ENCODE peak calls at places on chromosome 14, in four cellular contexts. A is IMR-90, U is H9, C is mesendoderm. X is an unnamed sample.

GRCh38 chr14:58128416-58128815 is 23.6 kb downstream of the ARMH4 start:
- DNase-seq in C (no peak), A (no peak), U (no peak), X (no peak)

GRCh38 chr14:100651999-100652508 is 64.8 kb upstream of the BEGAIN start:
- DNase-seq in U (no peak), A (peak), C (no peak), X (no peak)

GRCh38 chr14:69684461-69685183 is 73.2 kb downstream of the SUSD6 start:
- DNase-seq in A (no peak), U (no peak), C (no peak), X (no peak)

GRCh38 chr14:100328495-100329163 is 5.5 kb downstream of the SLC25A47 start:
- DNase-seq in A (no peak), C (no peak), U (no peak), X (no peak)

GRCh38 chr14:47277703-47278102 is 397.7 kb downstream of the MDGA2 start:
- DNase-seq in U (no peak), A (no peak), C (peak), X (no peak)

GRCh38 chr14:78142994-78143393 is 27.2 kb upstream of the NRXN3 start:
- DNase-seq in A (no peak), U (no peak), C (no peak), X (no peak)

GRCh38 chr14:28157887-28158791 is 608.4 kb upstream of the FOXG1 start:
- DNase-seq in A (no peak), C (no peak), U (peak), X (no peak)

GRCh38 chr14:79730911-79731310 is 480.4 kb downstream of the DIO2 start:
- DNase-seq in A (no peak), C (no peak), U (no peak), X (no peak)

GRCh38 chr14:51954657-51955056 is 34.7 kb upstream of the RTRAF start:
- DNase-seq in C (peak), A (no peak), U (no peak), X (no peak)

GRCh38 chr14:67480011-67480410 is 8.5 kb downstream of the TMEM229B start:
- DNase-seq in U (no peak), A (no peak), C (no peak), X (no peak)

GRCh38 chr14:75822522-75823288 is 159.1 kb downstream of the TGFB3 start:
- DNase-seq in A (peak), C (no peak), U (no peak), X (no peak)

GRCh38 chr14:101372494-101372813 is 188.8 kb upstream of the DIO3 start:
- DNase-seq in A (no peak), U (no peak), C (no peak), X (no peak)

GRCh38 chr14:60512952-60513554 is 4.1 kb downstream of the SIX6 start:
- DNase-seq in C (peak), U (peak), A (no peak), X (no peak)

GRCh38 chr14:106848330-106849121 is 1322.1 kb downstream of the TMEM121 start:
- DNase-seq in C (no peak), U (no peak), A (no peak), X (peak)

DNA sequence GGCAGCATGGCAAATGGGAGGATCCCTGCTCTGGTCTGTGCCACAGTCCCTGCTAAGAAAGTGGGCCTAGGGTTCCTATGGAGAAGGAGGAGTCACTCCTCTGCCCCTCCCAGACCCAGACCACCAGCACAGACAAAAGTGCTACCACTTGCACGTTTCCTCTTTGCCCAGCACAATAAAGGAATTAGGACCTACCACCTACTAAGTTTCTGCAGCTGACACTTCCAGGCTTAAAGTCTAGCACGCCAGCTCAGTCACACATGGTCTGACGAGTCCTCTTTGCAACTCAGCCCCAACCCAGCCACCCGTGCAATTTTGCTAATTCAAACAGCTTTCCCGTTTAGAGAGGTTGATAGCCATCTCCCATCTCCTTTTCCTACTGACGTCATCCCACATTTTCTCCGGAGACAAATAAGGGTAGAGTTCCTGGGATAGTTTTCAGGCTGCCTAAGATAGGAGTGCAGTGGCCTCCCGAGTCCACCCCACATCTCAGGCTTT is 66.2 kb upstream of the PTGR2 start:
- DNase-seq in U (peak), A (peak), C (peak), X (peak)
- H3K9ac ChIP-seq in U (no peak), A (peak), C (peak), X (no peak)

DNA sequence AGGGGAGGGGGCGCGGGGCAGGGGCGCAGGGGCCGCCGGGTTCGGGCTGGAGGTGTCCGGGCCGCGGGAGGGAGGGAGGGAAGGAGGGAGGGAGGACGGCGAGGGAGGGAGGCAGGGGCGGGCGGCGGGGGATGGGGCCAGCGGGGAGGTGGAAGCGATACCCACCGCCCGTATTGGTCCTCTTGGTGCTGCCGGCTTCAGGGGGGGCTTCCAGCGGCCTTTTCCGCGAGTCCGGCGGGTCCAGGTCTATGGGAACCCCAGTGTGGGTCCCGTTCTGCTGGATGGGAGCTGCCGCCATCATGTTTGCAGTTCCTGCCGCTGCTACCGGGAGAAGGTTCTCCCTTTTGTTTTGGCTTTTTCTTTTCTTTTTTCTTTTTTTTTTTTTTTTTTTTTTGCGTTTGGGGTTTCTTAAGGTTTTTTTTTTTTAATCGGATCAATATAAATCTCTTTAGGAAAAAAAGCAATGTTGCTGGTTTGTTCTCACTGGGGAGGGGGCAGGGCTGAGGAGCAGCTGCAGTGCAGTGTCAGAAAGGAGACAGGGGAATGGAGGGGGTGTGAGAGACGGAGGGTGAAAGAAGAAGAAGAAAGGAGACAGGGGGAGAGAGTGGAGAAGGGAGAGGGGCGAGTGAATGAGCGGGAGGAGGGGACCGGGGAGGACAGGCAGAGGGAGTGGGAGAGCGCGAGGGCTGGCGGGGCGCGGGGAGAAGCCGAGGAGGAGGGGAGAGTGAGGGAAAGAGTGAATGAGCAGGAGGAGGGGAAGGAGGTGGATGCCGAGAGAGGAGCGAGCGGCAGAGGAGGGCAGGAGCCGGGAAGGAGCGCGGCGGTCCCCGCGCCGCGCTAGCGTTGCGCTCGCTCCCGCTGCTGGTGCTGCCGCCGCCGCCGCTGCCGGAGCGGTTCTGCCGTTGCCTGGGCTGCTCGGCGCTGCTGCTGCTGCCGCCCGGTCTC is at the start of gene NOVA1:
- DNase-seq in A (no peak), C (peak), U (peak), X (no peak)
- H4K8ac ChIP-seq in A (no peak), C (no peak), U (no peak), X (peak)

GRCh38 chr14:30786701-30787100 is 87.7 kb upstream of the COCH start:
- DNase-seq in A (no peak), C (no peak), U (no peak), X (no peak)

GRCh38 chr14:30796707-30797106 is 77.7 kb upstream of the COCH start:
- DNase-seq in U (no peak), C (no peak), A (no peak), X (peak)

GRCh38 chr14:30791522-30792351 is 82.6 kb upstream of the COCH start:
- DNase-seq in A (no peak), U (no peak), C (no peak), X (no peak)

DNA sequence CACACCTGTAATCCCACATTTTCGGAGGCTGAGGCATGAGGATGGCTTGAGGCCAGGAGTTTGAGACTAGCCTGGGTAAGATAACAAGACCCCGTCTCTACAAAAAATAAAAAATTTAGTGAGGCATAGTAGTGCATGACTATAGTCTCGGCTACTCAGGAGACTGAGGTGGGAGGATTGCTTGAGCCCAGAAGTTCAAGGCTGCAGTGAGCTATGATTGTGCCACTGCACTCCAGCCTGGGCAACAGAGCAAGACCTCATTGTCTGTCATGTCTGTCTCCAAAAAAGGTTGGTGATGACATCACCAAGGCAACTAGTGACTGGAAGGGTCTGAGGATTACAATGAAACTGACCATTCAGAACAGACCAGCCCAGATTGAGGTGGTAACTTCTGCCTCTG is 83.5 kb upstream of the COCH start:
- DNase-seq in U (no peak), C (no peak), A (no peak), X (no peak)
- H3K9ac ChIP-seq in U (no peak), C (no peak), A (no peak), X (no peak)

GRCh38 chr14:65229431-65230286 is 127.3 kb upstream of the MAX start:
- DNase-seq in U (peak), A (no peak), C (peak), X (no peak)
- H4K8ac ChIP-seq in U (no peak), A (peak), C (peak), X (peak)

GRCh38 chr14:92601757-92602417 is 88.3 kb downstream of the RIN3 start:
- DNase-seq in A (no peak), U (no peak), C (no peak), X (no peak)
- H3K9ac ChIP-seq in A (no peak), U (no peak), C (no peak), X (no peak)

GRCh38 chr14:59254146-59254910 is 65.9 kb downstream of the DAAM1 start:
- DNase-seq in A (peak), U (no peak), C (peak), X (no peak)
- H4K8ac ChIP-seq in A (peak), U (no peak), C (no peak), X (no peak)

GRCh38 chr14:24145219-24145618 is 1.2 kb downstream of the PSME2 start:
- DNase-seq in A (no peak), U (no peak), C (no peak), X (no peak)
- H3K9ac ChIP-seq in A (peak), U (peak), C (peak), X (no peak)

GRCh38 chr14:102500190-102500661 is 9.3 kb downstream of the ANKRD9 start:
- DNase-seq in U (peak), A (peak), C (no peak), X (peak)
- H4K8ac ChIP-seq in U (no peak), A (no peak), C (no peak), X (no peak)

DNA sequence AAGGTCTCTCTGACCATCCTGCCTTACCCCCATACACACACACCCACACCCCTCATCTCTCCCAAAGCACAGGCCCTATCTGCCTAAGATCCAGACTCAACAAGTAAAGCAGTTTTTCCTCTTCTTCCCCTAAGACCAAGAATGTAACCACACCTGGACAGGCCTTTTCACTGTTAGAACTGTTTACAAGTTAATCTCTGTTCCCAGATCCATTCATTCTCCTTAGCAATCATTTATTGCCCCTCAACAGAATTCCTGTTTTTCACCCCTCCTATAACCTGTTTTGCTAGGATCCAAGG is 1.9 kb upstream of the CIROP start:
- DNase-seq in A (no peak), U (no peak), C (no peak), X (no peak)
- H3K9ac ChIP-seq in A (no peak), U (no peak), C (no peak), X (no peak)

X was measured in trophoblast cell.